ENCODE peak calls at places on chromosomes 13 and 19, in four cellular contexts. D, V, Q and J are unnamed samples.

GRCh38 chr19:19138110-19138981 is at the start of gene TMEM161A:
- DNase-seq in D (peak; percentile 100), V (peak; percentile 98), Q (peak; percentile 96), J (peak; percentile 88)

GRCh38 chr19:18062043-18062442 is 24.7 kb downstream of the IL12RB1 start:
- DNase-seq in D (no peak), Q (no peak), V (no peak), J (no peak)

GRCh38 chr19:49929121-49929610 is at the start of the genes ATF5 and NUP62:
- DNase-seq in V (peak; percentile 46), D (peak; percentile 99), Q (peak; percentile 80), J (peak; percentile 70)

GRCh38 chr19:29840066-29840950 is 28.5 kb downstream of the CCNE1 start:
- DNase-seq in Q (no peak), D (no peak), V (no peak), J (no peak)

GRCh38 chr19:55146648-55147218 is 2.3 kb downstream of the TNNT1 start:
- DNase-seq in V (no peak), D (peak; percentile 92), Q (peak; percentile 25), J (peak; percentile 88)

GRCh38 chr19:15248648-15249559 is 16.7 kb upstream of the EPHX3 start:
- DNase-seq in V (no peak), D (no peak), Q (no peak), J (no peak)

GRCh38 chr13:99969934-99970760 is 1.4 kb downstream of the ZIC5 start:
- DNase-seq in Q (peak; percentile 57), D (peak; percentile 91), V (no peak), J (peak; percentile 76)

GRCh38 chr13:111548301-111548700 is 227.9 kb downstream of the TEX29 start:
- DNase-seq in V (no peak), D (no peak), Q (no peak), J (no peak)

GRCh38 chr13:59157181-59157580 is 1006.5 kb downstream of the DIAPH3 start:
- DNase-seq in Q (no peak), D (no peak), V (no peak), J (no peak)

GRCh38 chr19:5147971-5148793 is 179.3 kb downstream of the KDM4B start:
- DNase-seq in D (no peak), Q (no peak), V (no peak), J (no peak)

DNA sequence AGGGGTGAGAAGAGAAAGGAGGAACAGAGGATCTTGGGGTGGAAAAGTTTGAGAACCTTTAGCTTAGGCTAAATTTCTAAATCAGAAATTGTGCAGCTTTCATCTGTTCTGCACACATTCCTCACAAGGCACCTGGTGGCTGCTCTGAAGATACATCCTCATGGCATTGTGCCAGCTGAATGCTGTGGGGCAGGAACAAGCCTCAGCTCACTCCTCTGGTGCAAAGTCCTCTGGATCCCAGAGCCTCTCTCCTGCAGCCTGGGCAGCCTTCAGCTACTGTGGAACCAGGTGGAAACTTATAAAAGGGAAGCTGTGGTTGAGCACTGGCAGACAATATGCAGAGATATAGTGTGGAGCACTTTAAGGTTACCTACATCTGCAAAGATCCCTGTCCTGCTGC is 72.3 kb downstream of the KCTD12 start:
- DNase-seq in Q (peak; percentile 15), D (no peak), V (no peak), J (no peak)
- TF ChIP-seq BRCA1 in Q (no peak), D (no peak), V (no peak), J (no peak)

GRCh38 chr13:50901701-50902100 is 7.9 kb upstream of the RNASEH2B start:
- DNase-seq in Q (no peak), V (no peak), D (no peak), J (no peak)
- TF ChIP-seq BRCA1 in Q (no peak), V (no peak), D (no peak), J (no peak)

GRCh38 chr19:47057328-47057727 is 8.9 kb upstream of the TMEM160 start:
- DNase-seq in V (no peak), D (no peak), Q (no peak), J (no peak)

GRCh38 chr19:47063874-47064273 is 15.4 kb upstream of the TMEM160 start:
- DNase-seq in Q (no peak), V (no peak), D (no peak), J (no peak)

GRCh38 chr19:47056416-47056815 is 8.0 kb upstream of the TMEM160 start:
- DNase-seq in D (no peak), Q (no peak), V (no peak), J (no peak)

DNA sequence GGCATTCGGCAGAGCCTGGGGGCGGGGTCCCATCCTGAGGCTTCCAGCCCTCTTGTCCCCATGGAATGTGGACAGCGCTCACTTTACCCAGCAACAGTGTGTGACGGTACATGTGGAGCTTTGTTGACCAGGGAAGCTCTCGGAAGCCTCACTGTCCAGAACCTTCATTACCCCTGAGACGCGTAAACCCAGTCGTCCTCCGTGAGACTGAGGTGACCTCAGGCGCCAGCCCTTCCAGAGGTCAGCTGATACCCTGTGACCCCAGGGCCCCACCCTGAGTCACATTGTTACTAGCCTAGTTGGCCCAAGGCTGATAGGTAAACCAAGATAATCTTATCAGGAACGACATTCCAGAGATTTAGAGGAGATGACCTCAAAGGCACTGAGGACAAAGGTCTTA is 10.2 kb upstream of the TMEM160 start:
- DNase-seq in D (no peak), Q (peak; percentile 79), V (no peak), J (no peak)
- TF ChIP-seq BRCA1 in D (no peak), Q (no peak), V (no peak), J (no peak)

GRCh38 chr13:21741396-21741795 is 70.5 kb downstream of the FGF9 start:
- DNase-seq in V (no peak), Q (no peak), D (no peak), J (no peak)
- TF ChIP-seq BRCA1 in V (no peak), Q (no peak), D (no peak), J (no peak)

GRCh38 chr19:44738161-44738535 is 10.4 kb upstream of the BCL3 start:
- DNase-seq in Q (no peak), V (no peak), D (no peak), J (no peak)

GRCh38 chr19:44738603-44739585 is 9.6 kb upstream of the BCL3 start:
- DNase-seq in Q (peak; percentile 62), D (no peak), V (no peak), J (no peak)

GRCh38 chr19:44740351-44740824 is 8.1 kb upstream of the BCL3 start:
- DNase-seq in D (peak; percentile 51), V (no peak), Q (peak; percentile 83), J (no peak)

GRCh38 chr19:44735011-44735410 is 13.5 kb upstream of the BCL3 start:
- DNase-seq in V (no peak), Q (no peak), D (no peak), J (no peak)

GRCh38 chr19:44737238-44738160 is 11.0 kb upstream of the BCL3 start:
- DNase-seq in V (no peak), D (no peak), Q (peak; percentile 38), J (no peak)
- TF ChIP-seq BRCA1 in V (no peak), D (no peak), Q (no peak), J (no peak)

DNA sequence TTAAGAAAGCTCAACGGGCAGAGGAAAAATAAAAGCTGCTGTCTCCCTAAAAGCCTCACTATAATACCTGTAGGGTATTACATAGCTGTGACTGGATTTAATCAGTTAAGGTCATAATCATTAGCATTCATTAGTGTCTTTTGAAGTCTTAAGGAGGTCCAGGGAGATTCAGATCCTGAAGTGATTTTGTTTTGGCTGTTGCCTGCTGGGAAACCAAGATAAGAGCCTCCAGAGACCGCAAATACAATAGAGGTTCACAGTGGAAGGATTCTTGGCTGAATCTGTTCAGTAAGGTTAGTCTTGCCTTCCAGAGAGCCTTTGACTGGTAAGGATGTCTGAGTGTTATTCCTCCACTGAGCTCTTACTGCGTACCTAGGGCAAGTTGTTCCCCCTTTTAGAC is 54.0 kb upstream of the TNFRSF19 start:
- DNase-seq in V (no peak), Q (no peak), D (no peak), J (no peak)
- TF ChIP-seq BRCA1 in V (no peak), Q (no peak), D (no peak), J (no peak)

GRCh38 chr13:98584668-98585397 is 7.9 kb upstream of the STK24 start:
- DNase-seq in Q (no peak), V (no peak), D (no peak), J (no peak)

GRCh38 chr13:98586400-98587144 is 9.7 kb upstream of the STK24 start:
- DNase-seq in Q (peak; percentile 39), V (no peak), D (no peak), J (no peak)

GRCh38 chr13:98585946-98586345 is 9.0 kb upstream of the STK24 start:
- DNase-seq in V (no peak), D (no peak), Q (no peak), J (no peak)

GRCh38 chr13:98582947-98583346 is 6.0 kb upstream of the STK24 start:
- DNase-seq in D (no peak), Q (no peak), V (no peak), J (no peak)

GRCh38 chr13:98585398-98585754 is 8.5 kb upstream of the STK24 start:
- DNase-seq in D (no peak), Q (no peak), V (no peak), J (no peak)
- TF ChIP-seq BRCA1 in D (no peak), Q (no peak), V (no peak), J (no peak)

GRCh38 chr13:110431851-110432294 is 124.8 kb downstream of the COL4A2 start:
- DNase-seq in V (no peak), D (no peak), Q (no peak), J (no peak)
- TF ChIP-seq BRCA1 in V (no peak), D (no peak), Q (no peak), J (no peak)